ENCODE peak calls at places on chromosomes 12 and 14, in six cellular contexts. One of them, this sample, is unnamed.

GRCh38 chr12:5656836-5657235 is 224.9 kb downstream of the NTF3 start:
- DNase-seq in HCT116: no peak
- DNase-seq in OCI-LY7: no peak
- DNase-seq in BE2C: no peak
- DNase-seq in progenitor cell of endocrine pancreas: no peak
- DNase-seq in left lung: no peak
- DNase-seq in this sample: no peak

GRCh38 chr12:105852958-105853357 is 285.8 kb downstream of the NUAK1 start:
- DNase-seq in BE2C: no peak
- DNase-seq in left lung: no peak
- DNase-seq in HCT116: no peak
- DNase-seq in OCI-LY7: no peak
- DNase-seq in progenitor cell of endocrine pancreas: no peak
- DNase-seq in this sample: no peak

GRCh38 chr14:23153891-23154796 is 29.3 kb downstream of the SLC7A8 start:
- DNase-seq in progenitor cell of endocrine pancreas: no peak
- DNase-seq in left lung: peak; percentile 93
- DNase-seq in HCT116: peak; percentile 38
- DNase-seq in BE2C: peak; percentile 34
- DNase-seq in OCI-LY7: no peak
- DNase-seq in this sample: peak; percentile 79

GRCh38 chr12:6039894-6040601 is 84.4 kb downstream of the VWF start:
- DNase-seq in progenitor cell of endocrine pancreas: peak; percentile 69
- DNase-seq in HCT116: peak; percentile 57
- DNase-seq in BE2C: peak; percentile 72
- DNase-seq in OCI-LY7: peak; percentile 72
- DNase-seq in left lung: no peak
- DNase-seq in this sample: peak; percentile 74

GRCh38 chr12:74957636-74958035 is 252.0 kb downstream of the KCNC2 start:
- DNase-seq in BE2C: no peak
- DNase-seq in HCT116: no peak
- DNase-seq in OCI-LY7: no peak
- DNase-seq in left lung: no peak
- DNase-seq in progenitor cell of endocrine pancreas: no peak
- DNase-seq in this sample: no peak

GRCh38 chr14:41607119-41607785 is 576 bp downstream of the LRFN5 start:
- DNase-seq in progenitor cell of endocrine pancreas: no peak
- DNase-seq in HCT116: no peak
- DNase-seq in left lung: no peak
- DNase-seq in BE2C: no peak
- DNase-seq in OCI-LY7: no peak
- DNase-seq in this sample: no peak

GRCh38 chr14:53228966-53229365 is 75.8 kb upstream of the DDHD1 start:
- DNase-seq in HCT116: no peak
- DNase-seq in BE2C: no peak
- DNase-seq in progenitor cell of endocrine pancreas: no peak
- DNase-seq in left lung: no peak
- DNase-seq in OCI-LY7: no peak
- DNase-seq in this sample: no peak

GRCh38 chr14:61930101-61930857 is 168.1 kb downstream of the SNAPC1 start:
- DNase-seq in progenitor cell of endocrine pancreas: no peak
- DNase-seq in left lung: no peak
- DNase-seq in BE2C: no peak
- DNase-seq in OCI-LY7: no peak
- DNase-seq in HCT116: no peak
- DNase-seq in this sample: no peak

GRCh38 chr14:96105089-96105920 is 66.1 kb downstream of the C14orf132 start:
- DNase-seq in progenitor cell of endocrine pancreas: no peak
- DNase-seq in HCT116: no peak
- DNase-seq in OCI-LY7: no peak
- DNase-seq in BE2C: no peak
- DNase-seq in left lung: no peak
- DNase-seq in this sample: no peak

GRCh38 chr12:47686645-47687240 is 19.1 kb downstream of the RPAP3 start:
- DNase-seq in progenitor cell of endocrine pancreas: no peak
- DNase-seq in OCI-LY7: peak; percentile 44
- DNase-seq in HCT116: peak; percentile 18
- DNase-seq in BE2C: peak; percentile 40
- DNase-seq in left lung: no peak
- DNase-seq in this sample: peak; percentile 44

GRCh38 chr14:65945333-65945732 is 532.8 kb downstream of the FUT8 start:
- DNase-seq in left lung: no peak
- DNase-seq in OCI-LY7: no peak
- DNase-seq in HCT116: no peak
- DNase-seq in BE2C: no peak
- DNase-seq in progenitor cell of endocrine pancreas: no peak
- DNase-seq in this sample: no peak

GRCh38 chr12:75660805-75661404 is 149.5 kb upstream of the KRR1 start:
- DNase-seq in progenitor cell of endocrine pancreas: no peak
- DNase-seq in HCT116: peak; percentile 73
- DNase-seq in OCI-LY7: no peak
- DNase-seq in left lung: no peak
- DNase-seq in BE2C: no peak
- DNase-seq in this sample: peak; percentile 27

GRCh38 chr12:6951551-6952120 is 480 bp downstream of the PTPN6 start:
- DNase-seq in left lung: peak; percentile 38
- DNase-seq in BE2C: no peak
- DNase-seq in OCI-LY7: no peak
- DNase-seq in HCT116: no peak
- DNase-seq in progenitor cell of endocrine pancreas: no peak
- DNase-seq in this sample: no peak

GRCh38 chr14:50964683-50965390 is 20.6 kb upstream of the PYGL start:
- DNase-seq in HCT116: no peak
- DNase-seq in progenitor cell of endocrine pancreas: no peak
- DNase-seq in BE2C: no peak
- DNase-seq in left lung: peak; percentile 67
- DNase-seq in OCI-LY7: no peak
- DNase-seq in this sample: peak; percentile 96

GRCh38 chr14:73245401-73246325 is 8.4 kb downstream of the PAPLN start:
- DNase-seq in HCT116: no peak
- DNase-seq in OCI-LY7: peak; percentile 79
- DNase-seq in progenitor cell of endocrine pancreas: no peak
- DNase-seq in BE2C: no peak
- DNase-seq in left lung: peak; percentile 76
- DNase-seq in this sample: no peak

GRCh38 chr14:53347046-53347445 is 193.9 kb upstream of the DDHD1 start:
- DNase-seq in progenitor cell of endocrine pancreas: no peak
- DNase-seq in HCT116: no peak
- DNase-seq in BE2C: no peak
- DNase-seq in OCI-LY7: no peak
- DNase-seq in left lung: no peak
- DNase-seq in this sample: no peak

GRCh38 chr14:53613404-53614253 is 343.0 kb downstream of the BMP4 start:
- DNase-seq in HCT116: peak; percentile 86
- DNase-seq in left lung: no peak
- DNase-seq in progenitor cell of endocrine pancreas: peak; percentile 25
- DNase-seq in OCI-LY7: peak; percentile 96
- DNase-seq in BE2C: no peak
- DNase-seq in this sample: peak; percentile 53

GRCh38 chr14:74135386-74135785 is 50.6 kb downstream of the LIN52 start:
- DNase-seq in OCI-LY7: no peak
- DNase-seq in progenitor cell of endocrine pancreas: no peak
- DNase-seq in BE2C: no peak
- DNase-seq in HCT116: no peak
- DNase-seq in left lung: no peak
- DNase-seq in this sample: peak; percentile 9

GRCh38 chr12:19203539-19204506 is 74.3 kb downstream of the PLEKHA5 start:
- DNase-seq in left lung: no peak
- DNase-seq in HCT116: no peak
- DNase-seq in progenitor cell of endocrine pancreas: no peak
- DNase-seq in BE2C: no peak
- DNase-seq in OCI-LY7: no peak
- DNase-seq in this sample: no peak

GRCh38 chr14:103090481-103091020 is 4.0 kb upstream of the EXOC3L4 start:
- DNase-seq in HCT116: no peak
- DNase-seq in BE2C: no peak
- DNase-seq in OCI-LY7: no peak
- DNase-seq in left lung: no peak
- DNase-seq in progenitor cell of endocrine pancreas: no peak
- DNase-seq in this sample: no peak

GRCh38 chr14:103088921-103089320 is 4.9 kb downstream of the LBHD2 start:
- DNase-seq in progenitor cell of endocrine pancreas: no peak
- DNase-seq in OCI-LY7: no peak
- DNase-seq in HCT116: no peak
- DNase-seq in BE2C: no peak
- DNase-seq in left lung: no peak
- DNase-seq in this sample: no peak

GRCh38 chr14:103089386-103090335 is 4.9 kb upstream of the EXOC3L4 start:
- DNase-seq in left lung: no peak
- DNase-seq in progenitor cell of endocrine pancreas: no peak
- DNase-seq in HCT116: no peak
- DNase-seq in BE2C: no peak
- DNase-seq in OCI-LY7: no peak
- DNase-seq in this sample: no peak

GRCh38 chr14:103091883-103092222 is 2.7 kb upstream of the EXOC3L4 start:
- DNase-seq in BE2C: no peak
- DNase-seq in left lung: no peak
- DNase-seq in HCT116: no peak
- DNase-seq in OCI-LY7: no peak
- DNase-seq in progenitor cell of endocrine pancreas: no peak
- DNase-seq in this sample: no peak

GRCh38 chr14:103091041-103091882 is 3.3 kb upstream of the EXOC3L4 start:
- DNase-seq in progenitor cell of endocrine pancreas: peak; percentile 74
- DNase-seq in OCI-LY7: peak; percentile 62
- DNase-seq in HCT116: no peak
- DNase-seq in BE2C: peak; percentile 81
- DNase-seq in left lung: no peak
- DNase-seq in this sample: no peak
- TF ChIP-seq CTCF in progenitor cell of endocrine pancreas: peak; percentile 71
- TF ChIP-seq CTCF in OCI-LY7: peak; percentile 69
- TF ChIP-seq CTCF in HCT116: peak; percentile 28
- TF ChIP-seq CTCF in BE2C: peak; percentile 46
- TF ChIP-seq CTCF in left lung: peak; percentile 12
- TF ChIP-seq CTCF in this sample: peak; percentile 35

GRCh38 chr12:49744363-49744885 is 3.1 kb downstream of the TMBIM6 start:
- DNase-seq in progenitor cell of endocrine pancreas: no peak
- DNase-seq in OCI-LY7: no peak
- DNase-seq in left lung: no peak
- DNase-seq in HCT116: no peak
- DNase-seq in BE2C: no peak
- DNase-seq in this sample: no peak
- TF ChIP-seq CTCF in progenitor cell of endocrine pancreas: no peak
- TF ChIP-seq CTCF in OCI-LY7: no peak
- TF ChIP-seq CTCF in left lung: no peak
- TF ChIP-seq CTCF in HCT116: no peak
- TF ChIP-seq CTCF in BE2C: no peak
- TF ChIP-seq CTCF in this sample: no peak

GRCh38 chr14:54837508-54838149 is 65.0 kb downstream of the GCH1 start:
- DNase-seq in left lung: no peak
- DNase-seq in progenitor cell of endocrine pancreas: no peak
- DNase-seq in OCI-LY7: no peak
- DNase-seq in BE2C: no peak
- DNase-seq in HCT116: no peak
- DNase-seq in this sample: no peak
- TF ChIP-seq CTCF in left lung: no peak
- TF ChIP-seq CTCF in progenitor cell of endocrine pancreas: no peak
- TF ChIP-seq CTCF in OCI-LY7: no peak
- TF ChIP-seq CTCF in BE2C: no peak
- TF ChIP-seq CTCF in HCT116: no peak
- TF ChIP-seq CTCF in this sample: no peak

GRCh38 chr12:95851609-95852008 is 7.1 kb upstream of the SNRPF start:
- DNase-seq in OCI-LY7: no peak
- DNase-seq in BE2C: no peak
- DNase-seq in progenitor cell of endocrine pancreas: no peak
- DNase-seq in left lung: no peak
- DNase-seq in HCT116: no peak
- DNase-seq in this sample: no peak

GRCh38 chr12:95852133-95852532 is 6.6 kb upstream of the SNRPF start:
- DNase-seq in HCT116: no peak
- DNase-seq in OCI-LY7: no peak
- DNase-seq in progenitor cell of endocrine pancreas: no peak
- DNase-seq in left lung: no peak
- DNase-seq in BE2C: no peak
- DNase-seq in this sample: no peak

DNA sequence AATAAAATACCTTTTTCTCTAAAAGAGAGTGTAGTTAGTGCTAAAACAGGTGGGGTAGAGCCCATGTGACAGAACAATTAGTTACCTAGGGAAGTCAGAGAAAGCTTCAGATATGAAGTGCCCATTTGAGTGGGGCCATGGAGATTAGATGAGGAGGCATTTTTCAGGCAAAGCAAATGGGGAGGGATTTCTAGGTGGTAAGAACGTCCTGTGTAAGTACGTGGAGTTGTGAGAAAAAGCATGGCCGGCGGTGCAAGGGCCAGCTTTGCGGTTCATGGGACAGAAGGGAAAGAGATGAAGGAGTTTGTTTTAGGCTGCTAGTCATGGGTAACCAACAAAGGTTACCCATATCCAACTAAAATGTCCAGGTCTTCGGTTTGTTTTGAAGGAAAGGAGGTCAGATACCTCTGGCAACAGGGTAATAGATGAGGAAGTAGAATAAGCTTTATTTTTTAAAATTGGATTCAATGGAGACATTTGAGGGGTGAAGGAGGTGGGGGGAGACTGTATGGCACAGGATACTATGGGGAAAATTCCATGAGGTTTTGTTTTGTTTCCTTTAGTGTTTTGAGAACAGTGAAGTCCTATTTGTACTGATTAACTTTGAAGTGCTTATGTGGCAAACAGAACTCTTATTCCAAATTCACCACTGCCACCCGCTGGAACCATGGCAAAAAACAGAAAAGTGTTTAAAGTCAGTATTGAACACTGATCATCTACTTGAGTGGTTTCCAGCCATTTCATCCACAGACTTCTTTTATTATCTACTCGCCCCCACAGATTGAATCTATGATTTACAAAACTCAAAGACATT is 10.0 kb upstream of the SNRPF start:
- DNase-seq in left lung: no peak
- DNase-seq in HCT116: no peak
- DNase-seq in BE2C: no peak
- DNase-seq in progenitor cell of endocrine pancreas: no peak
- DNase-seq in OCI-LY7: peak; percentile 22
- DNase-seq in this sample: peak; percentile 58
- TF ChIP-seq CTCF in left lung: peak; percentile 20
- TF ChIP-seq CTCF in HCT116: peak; percentile 56
- TF ChIP-seq CTCF in BE2C: peak; percentile 31
- TF ChIP-seq CTCF in progenitor cell of endocrine pancreas: peak; percentile 37
- TF ChIP-seq CTCF in OCI-LY7: peak; percentile 66
- TF ChIP-seq CTCF in this sample: peak; percentile 41

GRCh38 chr14:90815817-90816662 is at the start of gene TTC7B:
- DNase-seq in OCI-LY7: peak; percentile 20
- DNase-seq in BE2C: peak; percentile 73
- DNase-seq in left lung: no peak
- DNase-seq in HCT116: no peak
- DNase-seq in progenitor cell of endocrine pancreas: peak; percentile 52
- DNase-seq in this sample: peak; percentile 18
- TF ChIP-seq CTCF in OCI-LY7: no peak
- TF ChIP-seq CTCF in BE2C: peak; percentile 8
- TF ChIP-seq CTCF in left lung: no peak
- TF ChIP-seq CTCF in HCT116: no peak
- TF ChIP-seq CTCF in progenitor cell of endocrine pancreas: no peak
- TF ChIP-seq CTCF in this sample: peak; percentile 22

GRCh38 chr12:122474324-122474716 is 26.4 kb downstream of the ZCCHC8 start:
- DNase-seq in progenitor cell of endocrine pancreas: no peak
- DNase-seq in left lung: no peak
- DNase-seq in HCT116: no peak
- DNase-seq in BE2C: no peak
- DNase-seq in OCI-LY7: no peak
- DNase-seq in this sample: no peak
- TF ChIP-seq CTCF in progenitor cell of endocrine pancreas: no peak
- TF ChIP-seq CTCF in left lung: no peak
- TF ChIP-seq CTCF in HCT116: no peak
- TF ChIP-seq CTCF in BE2C: no peak
- TF ChIP-seq CTCF in OCI-LY7: no peak
- TF ChIP-seq CTCF in this sample: no peak

GRCh38 chr12:59164991-59165718 is 244.9 kb upstream of the LRIG3 start:
- DNase-seq in HCT116: peak; percentile 16
- DNase-seq in progenitor cell of endocrine pancreas: no peak
- DNase-seq in OCI-LY7: peak; percentile 40
- DNase-seq in BE2C: no peak
- DNase-seq in left lung: no peak
- DNase-seq in this sample: peak; percentile 56
- TF ChIP-seq CTCF in HCT116: peak; percentile 46
- TF ChIP-seq CTCF in progenitor cell of endocrine pancreas: peak; percentile 62
- TF ChIP-seq CTCF in OCI-LY7: peak; percentile 90
- TF ChIP-seq CTCF in BE2C: peak; percentile 41
- TF ChIP-seq CTCF in left lung: peak; percentile 28
- TF ChIP-seq CTCF in this sample: peak; percentile 23

This sample was measured in MCF 10A.